ENCODE peak calls at places on chromosomes 2 and 18, in five cellular contexts. S is AG10803, G is pancreas, D is mammary epithelial cell, K is left ventricle myocardium inferior. P is an unnamed sample.

GRCh38 chr18:9469700-9470099 is 5.6 kb upstream of the RALBP1 start:
- DNase-seq in S (no peak), G (no peak), D (peak; percentile 41), K (no peak), P (peak; percentile 52)

GRCh38 chr18:25446972-25447371 is 95.0 kb upstream of the ZNF521 start:
- DNase-seq in S (no peak), G (no peak), D (no peak), K (no peak), P (no peak)

GRCh38 chr2:237465515-237466227 is 21.4 kb upstream of the MLPH start:
- DNase-seq in S (peak; percentile 89), G (no peak), D (peak; percentile 85), K (no peak), P (peak; percentile 91)

GRCh38 chr2:102049756-102050443 is 58.1 kb downstream of the IL1R2 start:
- DNase-seq in S (peak; percentile 81), G (no peak), D (no peak), K (no peak), P (no peak)

GRCh38 chr2:198596985-198597384 is 792.6 kb downstream of the PLCL1 start:
- DNase-seq in S (no peak), G (no peak), D (no peak), K (no peak), P (no peak)

GRCh38 chr18:61681065-61681464 is 211.7 kb downstream of the RNF152 start:
- DNase-seq in S (no peak), G (no peak), D (no peak), K (no peak), P (no peak)

GRCh38 chr2:185174353-185174752 is 564.3 kb upstream of the FSIP2 start:
- DNase-seq in S (no peak), G (no peak), D (no peak), K (no peak), P (peak; percentile 27)

GRCh38 chr18:446941-447560 is 53.5 kb downstream of the COLEC12 start:
- DNase-seq in S (peak; percentile 69), G (no peak), D (no peak), K (no peak), P (no peak)

GRCh38 chr2:144890828-144891227 is 370.9 kb upstream of the ZEB2 start:
- DNase-seq in S (peak; percentile 17), G (no peak), D (peak; percentile 40), K (no peak), P (peak; percentile 58)

GRCh38 chr2:97718942-97719341 is 5.6 kb downstream of the ZAP70 start:
- DNase-seq in S (no peak), G (no peak), D (no peak), K (no peak), P (no peak)

GRCh38 chr2:97718051-97718882 is 4.9 kb downstream of the ZAP70 start:
- DNase-seq in S (no peak), G (no peak), D (no peak), K (peak; percentile 12), P (no peak)

GRCh38 chr2:97719362-97720155 is 6.2 kb downstream of the ZAP70 start:
- DNase-seq in S (no peak), G (no peak), D (no peak), K (no peak), P (no peak)

GRCh38 chr2:97722227-97722626 is 8.9 kb downstream of the ZAP70 start:
- DNase-seq in S (no peak), G (no peak), D (no peak), K (no peak), P (no peak)

DNA sequence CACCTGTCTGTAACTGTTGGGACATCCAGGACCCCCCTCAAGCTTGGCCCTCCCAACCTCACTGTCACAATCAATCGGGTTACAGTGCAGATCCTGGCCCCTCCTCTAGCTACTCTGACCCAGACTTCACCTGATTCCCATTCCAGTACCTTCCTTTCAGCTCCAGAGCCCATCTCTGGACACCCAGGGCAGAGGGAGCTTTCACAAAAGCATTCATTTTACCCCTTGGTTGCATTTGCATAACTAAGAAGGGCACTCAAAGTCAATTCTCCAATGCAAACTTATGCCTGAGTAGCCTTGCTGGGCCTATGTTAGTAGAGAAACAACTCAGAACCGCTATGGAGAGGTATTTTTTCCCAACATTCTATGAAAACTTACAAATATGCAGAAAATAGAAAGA is 7.4 kb downstream of the ZAP70 start:
- DNase-seq in S (no peak), G (no peak), D (no peak), K (no peak), P (no peak)
- H3K4me3 ChIP-seq in S (no peak overlapping the region), G (no peak overlapping the region), D (no peak overlapping the region), K (no peak overlapping the region), P (no peak overlapping the region)

GRCh38 chr2:232293191-232293590 is 85.4 kb upstream of the ALPP start:
- DNase-seq in S (no peak), G (no peak), D (no peak), K (no peak), P (no peak)
- TF ChIP-seq CTCF in S (no peak), G (no peak), D (no peak), K (no peak), P (no peak)

GRCh38 chr2:42547446-42548295 is 20.8 kb upstream of the MTA3 start:
- DNase-seq in S (no peak), G (no peak), D (no peak), K (no peak), P (no peak)

GRCh38 chr2:42547014-42547413 is 21.4 kb upstream of the MTA3 start:
- DNase-seq in S (no peak), G (no peak), D (no peak), K (no peak), P (no peak)

GRCh38 chr2:42542871-42543270 is 25.6 kb upstream of the MTA3 start:
- DNase-seq in S (no peak), G (no peak), D (no peak), K (no peak), P (no peak)

GRCh38 chr2:42545023-42545713 is 23.3 kb upstream of the MTA3 start:
- DNase-seq in S (no peak), G (no peak), D (no peak), K (no peak), P (no peak)

GRCh38 chr2:42545714-42546390 is 22.6 kb upstream of the MTA3 start:
- DNase-seq in S (no peak), G (no peak), D (no peak), K (no peak), P (no peak)
- H3K4me3 ChIP-seq in S (no peak overlapping the region), G (no peak overlapping the region), D (no peak overlapping the region), K (no peak overlapping the region), P (no peak overlapping the region)

GRCh38 chr2:209425082-209426071 is 1.5 kb downstream of the MAP2 start:
- DNase-seq in S (peak; percentile 36), G (no peak), D (peak; percentile 55), K (no peak), P (peak; percentile 84)
- TF ChIP-seq CTCF in S (peak; percentile 76), G (no peak), D (peak; percentile 78), K (peak; percentile 69), P (peak; percentile 80)

DNA sequence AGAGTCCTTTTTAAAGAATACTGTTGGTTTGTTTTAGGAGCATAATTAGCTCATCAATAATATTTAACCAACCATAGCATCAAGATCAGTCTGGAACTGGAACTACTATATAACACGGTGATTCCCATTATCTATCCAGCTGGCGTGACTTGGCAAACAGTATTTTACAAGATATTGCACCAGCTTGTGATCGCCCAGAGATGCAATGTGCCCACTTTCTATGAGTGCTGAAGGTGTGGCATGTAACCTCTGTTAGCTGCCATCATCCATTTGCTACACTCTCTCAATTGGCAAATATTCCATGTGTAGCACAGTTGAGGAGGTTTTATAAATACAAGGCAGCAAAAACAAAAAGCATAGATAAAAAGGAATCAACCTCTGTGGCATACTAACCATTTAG is 64.9 kb downstream of the FIGN start:
- DNase-seq in S (no peak), G (no peak), D (no peak), K (no peak), P (no peak)
- H3K4me3 ChIP-seq in S (no peak overlapping the region), G (no peak overlapping the region), D (no peak overlapping the region), K (no peak overlapping the region), P (no peak overlapping the region)

DNA sequence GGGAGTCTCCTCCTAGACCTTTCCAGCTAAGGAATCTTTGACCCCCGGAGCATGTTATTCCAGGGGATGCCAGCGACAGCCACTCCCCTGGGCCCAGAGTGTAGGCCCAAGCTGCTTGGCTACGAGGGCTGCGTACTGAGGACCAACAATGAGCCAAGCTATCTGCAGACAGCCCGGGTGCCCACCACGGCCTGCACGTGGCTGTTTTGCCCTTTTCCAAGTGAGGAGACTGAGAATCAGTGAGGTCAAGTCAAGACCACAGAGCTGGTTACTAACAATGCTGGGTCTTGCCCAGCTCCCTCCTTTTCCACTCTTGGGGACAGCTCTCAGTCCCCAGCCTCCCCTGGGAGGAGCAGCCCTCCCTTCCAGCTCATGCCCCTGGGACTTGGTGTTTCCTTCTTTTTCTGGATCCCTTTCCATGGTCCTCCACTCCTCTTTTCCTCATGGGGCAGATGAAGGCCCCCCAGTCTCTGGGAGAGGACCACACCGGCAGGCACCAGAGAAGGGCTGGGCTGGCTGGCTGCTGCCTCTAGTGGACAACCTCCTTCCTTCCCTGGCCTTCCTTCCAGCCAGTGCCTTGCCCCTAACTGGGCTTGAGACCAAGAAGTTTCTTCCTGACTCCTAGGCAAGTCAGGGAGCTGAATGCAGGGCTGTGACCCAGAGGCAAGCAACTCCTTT is 550 bp upstream of the MALL start:
- DNase-seq in S (peak; percentile 75), G (no peak), D (no peak), K (no peak), P (no peak)
- TF ChIP-seq CTCF in S (peak; percentile 72), G (no peak), D (peak; percentile 51), K (peak; percentile 71), P (peak; percentile 33)

GRCh38 chr2:224038830-224039079 is 331 bp downstream of the SERPINE2 start:
- DNase-seq in S (no peak), G (no peak), D (no peak), K (no peak), P (no peak)
- H3K4me3 ChIP-seq in S (peak overlapping the region; percentile 88), G (peak overlapping the region; percentile 55), D (peak overlapping the region; percentile 92), K (peak overlapping the region; percentile 77), P (peak overlapping the region; percentile 64)